ENCODE peak calls at places on chromosomes 7 and 10, in seven cellular contexts. V is HepG2; A is pancreas; B is brain microvascular endothelial cell; Z is CD8-positive, alpha-beta T cell; Y is thoracic aorta; Q is suprapubic skin. C is an unnamed sample. For H3K27me3, the result is how much of the 10 kb centered on the place peaks cover.

GRCh38 chr10:88317099-88317498 is 266.0 kb downstream of the RNLS start:
- DNase-seq in B (no peak), A (no peak), V (no peak), Y (no peak), Z (no peak), Q (no peak), C (no peak)

GRCh38 chr10:104328916-104329710 is 9.2 kb downstream of the ITPRIP start:
- DNase-seq in V (peak), B (peak), A (no peak), Z (peak), Y (peak), Q (peak), C (peak)

GRCh38 chr7:129471402-129471827 is 30.9 kb upstream of the SMKR1 start:
- DNase-seq in Y (no peak), A (no peak), V (no peak), Q (no peak), Z (no peak), B (no peak), C (no peak)

GRCh38 chr7:132793474-132793873 is 217.2 kb upstream of the PLXNA4 start:
- DNase-seq in V (no peak), Z (no peak), Y (no peak), B (no peak), Q (no peak), A (no peak), C (no peak)

GRCh38 chr7:157593541-157593940 is 256.7 kb downstream of the DNAJB6 start:
- DNase-seq in B (no peak), Q (no peak), Z (no peak), A (no peak), Y (no peak), V (no peak), C (no peak)

GRCh38 chr7:105773030-105773460 is 103.4 kb downstream of the ATXN7L1 start:
- DNase-seq in V (no peak), Y (no peak), B (no peak), Z (no peak), Q (no peak), A (no peak), C (no peak)

GRCh38 chr10:96442017-96442643 is 71.6 kb downstream of the TLL2 start:
- DNase-seq in Y (no peak), B (no peak), V (no peak), Z (no peak), Q (no peak), A (no peak), C (no peak)

GRCh38 chr10:5557040-5557721 is 32.4 kb downstream of the CALML3 start:
- DNase-seq in B (no peak), Y (no peak), Q (peak), Z (no peak), V (no peak), A (no peak), C (no peak)

GRCh38 chr10:119404719-119405504 is 137.6 kb downstream of the RGS10 start:
- DNase-seq in A (no peak), V (no peak), B (no peak), Y (no peak), Z (no peak), Q (no peak), C (no peak)

GRCh38 chr10:119305860-119306513 is 98.6 kb downstream of the GRK5 start:
- DNase-seq in A (no peak), Y (peak), V (no peak), Z (peak), B (peak), Q (no peak), C (peak)

GRCh38 chr10:22002531-22003110 is 909 bp downstream of the DNAJC1 start:
- DNase-seq in Y (no peak), B (peak), Q (no peak), A (no peak), Z (peak), V (peak), C (no peak)

GRCh38 chr10:127762925-127763324 is 25.9 kb downstream of the FOXI2 start:
- DNase-seq in Q (no peak), Y (no peak), Z (no peak), V (no peak), B (no peak), A (no peak), C (no peak)

GRCh38 chr10:125258676-125259075 is 98.3 kb upstream of the CTBP2 start:
- DNase-seq in Z (peak), Y (no peak), Q (no peak), B (no peak), A (no peak), V (no peak), C (no peak)

GRCh38 chr7:33157311-33157710 is 27.9 kb downstream of the BBS9 start:
- DNase-seq in V (no peak), B (no peak), Y (no peak), A (no peak), Z (no peak), Q (no peak), C (no peak)

GRCh38 chr7:121909721-121910359 is 36.9 kb downstream of the PTPRZ1 start:
- DNase-seq in Y (no peak), Z (no peak), Q (no peak), B (no peak), V (no peak), A (no peak), C (no peak)

GRCh38 chr7:43479042-43479441 is 103.9 kb upstream of the STK17A start:
- DNase-seq in V (peak), Q (no peak), A (no peak), Z (no peak), Y (no peak), B (no peak), C (no peak)

GRCh38 chr10:52434734-52435133 is 120.7 kb downstream of the DKK1 start:
- DNase-seq in A (no peak), V (no peak), Q (no peak), Z (no peak), B (no peak), Y (no peak), C (no peak)

GRCh38 chr7:151058766-151059361 is 525 bp upstream of the SLC4A2 start:
- DNase-seq in Q (no peak), Y (no peak), B (no peak), Z (no peak), A (no peak), V (no peak), C (no peak)

GRCh38 chr7:12490105-12490688 is 80.3 kb upstream of the SCIN start:
- DNase-seq in V (peak), A (no peak), Z (no peak), B (no peak), Y (no peak), Q (no peak), C (no peak)

GRCh38 chr7:142338633-142339501 is 81.0 kb upstream of the PRSS58 start:
- DNase-seq in Q (no peak), A (no peak), B (peak), Y (no peak), Z (no peak), V (no peak), C (no peak)

GRCh38 chr10:130441041-130441440 is 304.9 kb downstream of the GLRX3 start:
- DNase-seq in Q (no peak), Z (no peak), Y (no peak), V (no peak), A (no peak), B (no peak), C (no peak)

GRCh38 chr7:137351941-137352340 is 8.4 kb upstream of the PTN start:
- DNase-seq in Q (no peak), V (no peak), A (no peak), Z (no peak), Y (no peak), B (no peak), C (no peak)

GRCh38 chr10:102396251-102396650 is 746 bp downstream of the NFKB2 start:
- DNase-seq in V (no peak), Z (no peak), Y (no peak), B (no peak), A (no peak), Q (no peak), C (no peak)

GRCh38 chr7:99677013-99677412 is 2.8 kb downstream of the CYP3A5 start:
- DNase-seq in V (no peak), B (no peak), A (no peak), Z (no peak), Q (no peak), Y (no peak), C (no peak)

GRCh38 chr10:95341716-95342130 is 50.9 kb upstream of the PDLIM1 start:
- DNase-seq in B (no peak), Q (no peak), Y (no peak), Z (no peak), A (no peak), V (peak), C (no peak)

GRCh38 chr10:24784923-24785322 is 61.2 kb upstream of the ARHGAP21 start:
- DNase-seq in Y (no peak), Q (no peak), Z (no peak), B (no peak), V (no peak), A (no peak), C (no peak)

GRCh38 chr7:131533566-131534561 is 22.6 kb downstream of the PODXL start:
- DNase-seq in V (no peak), Q (no peak), A (no peak), Z (no peak), Y (no peak), B (no peak), C (no peak)

GRCh38 chr7:151993977-151994676 is 31.3 kb upstream of the GALNT11 start:
- DNase-seq in B (no peak), A (no peak), V (no peak), Z (no peak), Y (no peak), Q (no peak), C (no peak)

GRCh38 chr10:76303682-76304316 is 872.4 kb downstream of the LRMDA start:
- DNase-seq in Y (peak), A (peak), B (peak), V (peak), Q (peak), Z (no peak), C (no peak)

GRCh38 chr10:89518108-89518507 is 17.3 kb downstream of the SLC16A12 start:
- DNase-seq in B (no peak), A (peak), Q (no peak), Z (no peak), Y (no peak), V (no peak), C (no peak)

GRCh38 chr10:66307826-66308225 is 618.0 kb upstream of the LRRTM3 start:
- DNase-seq in V (no peak), A (no peak), Q (no peak), Y (no peak), Z (no peak), B (no peak), C (no peak)
- TF ChIP-seq CTCF in V (no peak), A (no peak), Q (no peak), Y (no peak), Z (no peak), B (peak), C (peak)

DNA sequence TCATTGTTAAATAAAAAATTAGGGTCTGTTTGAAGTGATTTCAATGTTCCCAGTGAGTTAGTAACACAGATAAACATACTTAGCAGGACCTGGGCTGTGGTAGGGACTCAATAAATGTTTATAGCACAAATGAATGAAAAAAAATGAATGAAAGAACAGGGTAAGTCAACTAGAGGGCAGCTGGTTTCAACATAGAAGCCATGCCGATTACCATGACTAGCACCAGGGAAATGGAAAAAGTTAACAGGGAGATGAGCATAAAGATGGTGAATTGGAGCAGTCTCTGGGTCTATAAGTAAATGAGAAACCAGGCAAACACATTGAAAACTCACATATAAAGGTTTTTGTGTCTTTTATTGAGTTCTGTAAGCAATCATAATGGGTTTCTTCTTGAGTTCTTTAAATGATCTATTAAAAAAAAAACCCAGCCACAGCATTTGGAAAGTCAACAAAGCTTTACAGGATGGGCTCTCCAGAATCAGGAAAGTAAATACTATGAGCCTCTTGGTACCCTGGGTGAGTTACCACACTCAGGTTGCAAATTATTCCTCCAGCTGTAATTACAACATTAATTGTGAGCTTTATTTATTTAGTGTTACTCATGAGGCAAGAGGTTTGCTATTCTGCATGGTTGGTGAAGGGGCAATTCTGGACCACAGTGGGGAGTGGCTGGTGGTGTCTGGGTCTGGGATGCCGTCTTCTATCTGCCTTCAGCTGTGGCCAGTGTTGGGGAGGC is 46.1 kb upstream of the MTPN start:
- DNase-seq in Y (no peak), A (no peak), Q (no peak), B (no peak), V (no peak), Z (no peak), C (no peak)
- H3K27me3 ChIP-seq in Y (under half), A (under half), Q (under half), B (under half), V (under half), Z (under half), C (under half)

DNA sequence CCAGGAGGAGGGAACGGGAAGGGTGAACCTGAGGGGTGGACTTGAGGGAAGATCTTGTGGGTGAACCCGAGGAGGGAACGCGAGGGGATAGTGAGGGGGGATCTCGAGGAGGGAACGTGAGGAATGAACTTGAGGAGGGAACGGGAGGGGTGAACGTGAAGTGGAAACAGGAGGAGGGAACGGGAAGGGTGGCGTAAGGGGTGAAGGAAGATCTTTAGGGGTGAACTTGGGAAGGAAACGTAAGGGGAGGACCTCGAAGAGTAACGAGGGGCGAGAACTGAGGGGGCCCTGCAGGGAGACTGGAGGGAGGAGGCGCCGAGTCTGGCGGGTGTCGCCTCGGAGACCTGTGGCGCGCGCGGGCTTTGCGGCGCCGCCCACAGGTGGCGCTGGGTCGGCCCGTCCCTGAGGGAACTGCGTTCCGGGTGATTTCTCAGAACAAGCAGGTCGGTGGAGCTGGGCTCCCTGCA is 677 bp downstream of the MYO3A start:
- DNase-seq in B (no peak), Y (no peak), A (peak), V (no peak), Z (no peak), Q (no peak), C (no peak)
- H3K4me3 ChIP-seq in B (no peak), Y (peak), A (peak), V (peak), Z (peak), Q (peak), C (no peak)

GRCh38 chr10:31604646-31605170 is 285.7 kb downstream of the ZEB1 start:
- DNase-seq in B (no peak), Q (no peak), Y (no peak), V (no peak), Z (no peak), A (no peak), C (no peak)
- TF ChIP-seq CTCF in B (no peak), Q (no peak), Y (no peak), V (no peak), Z (no peak), A (no peak), C (no peak)

GRCh38 chr7:51038573-51038972 is 255.9 kb upstream of the GRB10 start:
- DNase-seq in B (no peak), Y (no peak), Q (no peak), A (no peak), Z (no peak), V (no peak), C (no peak)
- H3K27me3 ChIP-seq in B (under half), Y (under half), Q (under half), A (under half), Z (under half), V (under half), C (under half)

GRCh38 chr7:98283127-98283886 is 1.8 kb downstream of the BRI3 start:
- DNase-seq in Y (no peak), Q (no peak), B (peak), Z (no peak), A (peak), V (no peak), C (no peak)
- H3K4me3 ChIP-seq in Y (peak), Q (peak), B (peak), Z (no peak), A (peak), V (peak), C (peak)

GRCh38 chr10:98309366-98310355 is 41.7 kb upstream of the LOXL4 start:
- DNase-seq in Z (no peak), A (peak), Q (peak), Y (peak), B (peak), V (peak), C (no peak)

GRCh38 chr10:98310721-98311120 is 42.7 kb upstream of the LOXL4 start:
- DNase-seq in Z (no peak), V (no peak), A (no peak), Y (no peak), Q (no peak), B (no peak), C (no peak)

GRCh38 chr10:98306501-98306900 is 38.5 kb upstream of the LOXL4 start:
- DNase-seq in Y (no peak), B (no peak), Z (no peak), V (no peak), Q (no peak), A (no peak), C (no peak)

GRCh38 chr10:98307916-98308315 is 39.9 kb upstream of the LOXL4 start:
- DNase-seq in B (no peak), V (no peak), Z (no peak), Q (no peak), Y (no peak), A (no peak), C (no peak)

DNA sequence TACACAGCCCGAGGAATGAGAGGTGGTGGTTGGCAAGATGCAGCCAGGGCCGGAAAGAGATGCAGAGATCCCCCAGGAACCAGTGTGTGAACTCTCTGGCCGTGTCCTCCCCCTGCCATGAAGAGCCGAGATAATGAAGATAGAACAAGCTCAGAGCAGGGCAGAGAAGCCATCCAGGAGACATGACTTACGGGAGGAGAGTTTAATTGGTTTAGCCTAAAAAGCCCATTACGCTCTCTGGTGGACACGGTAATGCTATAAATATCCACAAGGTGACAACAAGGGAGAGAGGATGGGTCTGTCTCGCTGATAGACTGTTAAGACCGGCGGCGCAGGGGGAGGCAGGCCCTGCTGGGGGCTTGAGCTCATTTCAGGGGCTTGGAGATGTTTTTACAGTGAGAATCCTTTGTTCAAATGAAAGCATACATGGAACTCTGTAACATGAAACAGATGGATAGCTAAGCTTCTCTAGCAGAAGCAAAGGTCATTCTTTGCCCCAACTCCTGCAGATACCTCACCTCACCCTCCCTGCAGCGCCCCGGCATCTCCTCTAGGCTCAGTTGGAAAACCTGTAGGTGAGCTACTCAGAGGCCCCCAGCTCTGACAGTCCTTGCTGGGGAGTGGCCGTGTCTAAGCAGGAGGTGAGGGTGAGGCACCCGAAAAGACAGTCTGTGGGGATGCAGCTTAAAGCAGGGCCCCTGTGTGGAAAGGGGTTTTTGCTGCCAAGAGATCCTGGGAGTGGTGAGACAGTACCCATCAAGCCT is 40.8 kb upstream of the LOXL4 start:
- DNase-seq in Y (no peak), B (no peak), V (peak), A (no peak), Q (no peak), Z (no peak), C (no peak)
- TF ChIP-seq CTCF in Y (no peak), B (no peak), V (peak), A (no peak), Q (no peak), Z (no peak), C (no peak)

C was measured in RWPE2.